ENCODE peak calls at places on chromosomes 3 and 15, in five cellular contexts. Y is K562, P is GM12878, Z is upper lobe of left lung, X is HepG2. H is an unnamed sample. For H3K27me3, the result is how much of the 10 kb centered on the place peaks cover.

GRCh38 chr3:51190199-51190598 is 194.9 kb upstream of the MANF start:
- ATAC-seq in Y (no peak), X (no peak), Z (no peak), P (no peak), H (no peak)

GRCh38 chr3:48318831-48319512 is 14.5 kb downstream of the SPINK8 start:
- ATAC-seq in P (no peak), Y (no peak), Z (no peak), X (no peak), H (no peak)

GRCh38 chr3:152047465-152047864 is 174.0 kb downstream of the SUCNR1 start:
- ATAC-seq in X (no peak), Y (no peak), P (no peak), Z (no peak), H (peak)

GRCh38 chr3:189714991-189715961 is 84.1 kb downstream of the TP63 start:
- ATAC-seq in P (peak), Z (no peak), Y (no peak), X (no peak), H (no peak)

GRCh38 chr3:45701167-45701867 is 12.1 kb downstream of the SACM1L start:
- ATAC-seq in Z (no peak), X (no peak), P (no peak), Y (no peak), H (no peak)

GRCh38 chr3:43105224-43105596 is 669 bp downstream of the POMGNT2 start:
- ATAC-seq in Y (peak), P (no peak), X (peak), Z (no peak), H (peak)

GRCh38 chr3:31958721-31959152 is 22.3 kb downstream of the OSBPL10 start:
- ATAC-seq in Z (no peak), Y (no peak), X (peak), P (no peak), H (no peak)

GRCh38 chr3:32873491-32874130 is 55.8 kb downstream of the TRIM71 start:
- ATAC-seq in Y (peak), P (peak), X (peak), Z (no peak), H (no peak)

GRCh38 chr3:46367811-46368210 is 2.9 kb upstream of the CCR5 start:
- ATAC-seq in X (peak), P (no peak), Z (no peak), Y (no peak), H (no peak)

GRCh38 chr3:195129644-195130492 is 141.1 kb downstream of the XXYLT1 start:
- ATAC-seq in Y (peak), X (no peak), Z (no peak), P (peak), H (no peak)

GRCh38 chr15:29887719-29888118 is 65.5 kb upstream of the TJP1 start:
- ATAC-seq in P (no peak), Z (no peak), Y (no peak), X (no peak), H (no peak)

GRCh38 chr3:46184469-46184868 is 23.6 kb downstream of the CCR1 start:
- ATAC-seq in Y (no peak), X (no peak), Z (no peak), P (no peak), H (no peak)

GRCh38 chr3:113677745-113678144 is 18.7 kb downstream of the USF3 start:
- ATAC-seq in X (no peak), Y (no peak), P (no peak), Z (no peak), H (no peak)

GRCh38 chr3:59775781-59776270 is 726.0 kb upstream of the CFAP20DC start:
- ATAC-seq in Z (no peak), P (no peak), Y (no peak), X (no peak), H (no peak)

GRCh38 chr3:35296533-35296932 is 342.8 kb upstream of the ARPP21 start:
- ATAC-seq in Z (no peak), X (no peak), P (peak), Y (no peak), H (no peak)

GRCh38 chr15:81612631-81613030 is 238.6 kb upstream of the TMC3 start:
- ATAC-seq in X (no peak), P (no peak), Z (no peak), Y (peak), H (no peak)

GRCh38 chr3:111324142-111324541 is 217.9 kb upstream of the CD96 start:
- ATAC-seq in P (no peak), Y (no peak), Z (no peak), X (no peak), H (no peak)

GRCh38 chr15:31439328-31439727 is 112.7 kb downstream of the KLF13 start:
- ATAC-seq in X (peak), Z (peak), Y (peak), P (no peak), H (no peak)

GRCh38 chr15:57731543-57732103 is 25.1 kb downstream of the POLR2M start:
- ATAC-seq in Z (no peak), P (no peak), X (no peak), Y (no peak), H (no peak)

GRCh38 chr3:179513867-179514266 is 48.9 kb upstream of the ACTL6A start:
- ATAC-seq in X (no peak), Y (no peak), P (no peak), Z (no peak), H (no peak)

GRCh38 chr15:100515758-100516157 is 13.0 kb downstream of the CERS3 start:
- ATAC-seq in Y (no peak), X (no peak), Z (no peak), P (no peak), H (no peak)

GRCh38 chr3:27311400-27311799 is 57.8 kb downstream of the NEK10 start:
- ATAC-seq in Z (no peak), X (no peak), Y (no peak), P (no peak), H (no peak)

GRCh38 chr3:139694542-139694941 is 16.8 kb upstream of the NMNAT3 start:
- ATAC-seq in Z (no peak), Y (no peak), P (no peak), X (no peak), H (no peak)

GRCh38 chr3:45145223-45145622 is 955 bp downstream of the CDCP1 start:
- ATAC-seq in Z (no peak), Y (no peak), X (no peak), P (no peak), H (no peak)

GRCh38 chr15:49024840-49025239 is 21.4 kb downstream of the SECISBP2L start:
- ATAC-seq in X (no peak), P (peak), Y (no peak), Z (no peak), H (no peak)

GRCh38 chr3:184227481-184227935 is 1.9 kb upstream of the VWA5B2 start:
- ATAC-seq in X (peak), P (peak), Z (no peak), Y (peak), H (no peak)

GRCh38 chr3:20142517-20142916 is 43.5 kb downstream of the SGO1 start:
- ATAC-seq in Y (no peak), P (no peak), Z (no peak), X (peak), H (no peak)

GRCh38 chr15:52730163-52730562 is 51.0 kb upstream of the ATOSA start:
- ATAC-seq in Z (no peak), P (peak), X (no peak), Y (no peak), H (no peak)

GRCh38 chr15:92021765-92022164 is 168.3 kb downstream of the SLCO3A1 start:
- ATAC-seq in P (peak), Z (no peak), Y (no peak), X (no peak), H (no peak)

GRCh38 chr3:22969276-22969675 is 233.9 kb upstream of the UBE2E2 start:
- ATAC-seq in Y (no peak), X (no peak), P (no peak), Z (no peak), H (no peak)

GRCh38 chr15:60582370-60583036 is 103.6 kb upstream of the ICE2 start:
- ATAC-seq in P (peak), Z (no peak), X (no peak), Y (no peak), H (no peak)

GRCh38 chr3:52177701-52178042 is 20.3 kb upstream of the ALAS1 start:
- ATAC-seq in Z (peak), P (no peak), Y (no peak), X (peak), H (no peak)

GRCh38 chr3:105806361-105806760 is 62.5 kb downstream of the CBLB start:
- ATAC-seq in P (peak), X (no peak), Y (no peak), Z (no peak), H (no peak)
- TF ChIP-seq EP300 in P (no peak), X (no peak), Y (no peak), Z (no peak), H (no peak)

GRCh38 chr3:188583476-188584161 is 429.7 kb downstream of the LPP start:
- ATAC-seq in P (peak), Z (no peak), Y (no peak), X (no peak), H (no peak)
- TF ChIP-seq POLR2AphosphoS5 in P (no peak), Z (no peak), Y (no peak), X (no peak), H (no peak)

DNA sequence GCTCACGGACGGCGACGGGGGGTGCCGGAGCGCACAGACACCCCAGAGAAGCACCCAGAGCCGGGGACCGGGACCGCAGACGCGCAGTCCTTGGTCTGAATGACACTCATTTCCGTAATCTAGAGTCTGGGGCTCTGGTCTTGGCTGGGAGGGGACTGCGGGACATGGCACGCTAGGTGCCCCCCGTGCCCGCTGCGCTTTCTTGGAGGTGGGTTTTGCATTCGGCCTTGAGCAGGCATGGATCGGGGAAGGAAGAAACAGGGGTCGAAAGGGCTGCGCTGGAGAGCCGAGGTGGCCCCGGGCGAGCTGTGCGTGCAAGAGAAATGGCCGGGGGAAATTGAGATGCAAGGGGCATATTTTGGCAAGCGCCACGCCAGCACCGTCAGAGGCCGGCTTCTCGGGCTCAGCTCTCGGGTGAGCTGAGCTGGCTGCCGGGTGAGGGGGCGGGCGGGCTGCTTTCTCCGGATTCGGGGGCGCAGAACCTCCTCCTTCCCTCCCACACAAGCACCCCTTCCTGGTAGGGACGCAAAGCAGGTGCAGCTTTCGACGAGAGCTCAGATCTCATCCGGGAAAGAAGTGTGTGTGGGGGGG is 867 bp upstream of the NTRK3 start:
- ATAC-seq in Y (no peak), P (no peak), Z (no peak), X (no peak), H (no peak)
- H3K27me3 ChIP-seq in Y (under half), P (under half), Z (under half), X (under half), H (half or more)

GRCh38 chr3:128649264-128649663 is 1.4 kb downstream of the RPN1 start:
- ATAC-seq in X (no peak), Y (no peak), Z (no peak), P (no peak), H (no peak)

GRCh38 chr3:128647307-128647706 is 3.3 kb downstream of the RPN1 start:
- ATAC-seq in P (no peak), Y (no peak), Z (no peak), X (no peak), H (no peak)

GRCh38 chr3:128648402-128648801 is 2.2 kb downstream of the RPN1 start:
- ATAC-seq in Y (no peak), Z (no peak), P (no peak), X (no peak), H (no peak)

DNA sequence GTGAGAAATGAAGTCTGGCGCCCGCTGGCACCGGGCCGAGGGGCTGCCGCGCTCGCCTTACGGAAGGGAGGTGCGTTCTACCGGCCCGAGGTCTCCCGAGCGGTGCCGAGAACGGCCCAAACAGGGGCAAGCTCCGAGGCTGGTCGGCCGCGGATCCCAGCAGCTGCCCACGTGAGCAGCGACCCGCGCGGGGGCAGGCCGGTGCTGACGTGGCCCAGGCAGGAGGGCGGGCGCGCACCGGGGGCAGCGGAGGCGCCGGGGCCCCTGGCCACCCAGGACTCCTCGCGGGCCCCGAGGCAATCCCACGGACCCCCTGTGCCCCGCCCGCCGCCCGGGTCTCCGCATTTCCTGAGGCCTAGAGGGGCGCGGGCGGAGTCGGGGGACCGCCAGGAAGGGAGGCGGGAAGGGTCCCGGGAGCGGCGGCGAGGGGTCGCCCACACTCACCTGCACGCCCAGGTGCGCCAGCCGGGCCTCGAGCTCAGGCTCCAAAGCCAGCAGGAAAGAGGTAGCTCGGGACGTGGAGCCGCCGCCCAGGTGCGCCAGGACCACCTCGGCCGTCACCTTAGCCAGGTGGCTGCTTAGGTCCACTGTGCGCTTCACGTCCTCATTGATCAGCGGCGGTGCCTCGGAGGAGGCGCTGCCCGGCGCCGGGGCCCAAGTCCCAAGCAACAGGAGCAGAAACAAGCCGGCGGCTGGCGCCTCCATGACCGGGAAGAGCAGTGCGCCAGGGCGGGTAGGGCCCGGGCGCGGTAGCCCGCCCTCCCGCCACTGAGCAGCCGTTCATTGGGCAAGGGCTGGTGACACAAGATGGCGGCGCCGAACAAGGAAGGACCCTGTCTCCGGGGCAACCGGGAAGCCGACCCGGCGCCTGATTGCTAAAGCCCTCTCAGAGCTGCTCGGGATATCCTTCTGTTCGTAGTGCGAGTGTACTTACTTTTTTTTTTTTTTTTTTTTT is at the start of gene RPN1:
- ATAC-seq in Y (peak), Z (peak), X (peak), P (peak), H (peak)
- TF ChIP-seq EP300 in Y (no peak), Z (no peak), X (peak), P (no peak), H (no peak)

GRCh38 chr15:35545825-35546580 is at the start of gene DPH6:
- ATAC-seq in Y (peak), P (peak), Z (peak), X (peak), H (peak)
- TF ChIP-seq POLR2AphosphoS5 in Y (peak), P (peak), Z (peak), X (peak), H (peak)

GRCh38 chr15:98795980-98796379 is 147.6 kb downstream of the IGF1R start:
- ATAC-seq in X (no peak), P (no peak), Z (no peak), Y (no peak), H (no peak)

GRCh38 chr15:98796685-98797084 is 148.3 kb downstream of the IGF1R start:
- ATAC-seq in P (no peak), Z (no peak), X (no peak), Y (no peak), H (no peak)

GRCh38 chr15:98792117-98792516 is 143.8 kb downstream of the IGF1R start:
- ATAC-seq in Z (no peak), P (no peak), X (no peak), Y (no peak), H (no peak)

GRCh38 chr15:98794754-98795153 is 146.4 kb downstream of the IGF1R start:
- ATAC-seq in Z (no peak), X (peak), Y (no peak), P (no peak), H (no peak)

GRCh38 chr15:98794211-98794610 is 145.9 kb downstream of the IGF1R start:
- ATAC-seq in P (no peak), Y (no peak), Z (no peak), X (no peak), H (no peak)
- H3K27me3 ChIP-seq in P (under half), Y (under half), Z (under half), X (under half), H (under half)

GRCh38 chr3:123385072-123385471 is 63.8 kb downstream of the ADCY5 start:
- ATAC-seq in Y (no peak), Z (no peak), X (peak), P (no peak), H (peak)
- TF ChIP-seq EP300 in Y (no peak), Z (no peak), X (no peak), P (no peak), H (peak)